ENCODE peak calls at places on chromosomes 1 and 21, in five cellular contexts. D is sigmoid colon, E is upper lobe of right lung, T is AG04450, V is cardiac fibroblast. N is an unnamed sample.

GRCh38 chr1:118902299-118903270 is 85.6 kb downstream of the TBX15 start:
- DNase-seq in D (no peak), E (no peak), T (no peak), V (no peak), N (no peak)

GRCh38 chr1:18285533-18285924 is 177.9 kb downstream of the IGSF21 start:
- DNase-seq in D (no peak), E (no peak), T (no peak), V (no peak), N (no peak)

GRCh38 chr1:6259491-6260362 is 1.2 kb downstream of the GPR153 start:
- DNase-seq in D (peak), E (peak), T (peak), V (peak), N (no peak)

GRCh38 chr1:36807262-36807661 is 227.1 kb downstream of the GRIK3 start:
- DNase-seq in D (no peak), E (no peak), T (no peak), V (no peak), N (peak)

GRCh38 chr1:12169442-12170135 is 2.8 kb downstream of the TNFRSF1B start:
- DNase-seq in D (no peak), E (no peak), T (no peak), V (no peak), N (no peak)

GRCh38 chr1:5994713-5995621 is 2.7 kb upstream of the NPHP4 start:
- DNase-seq in D (no peak), E (peak), T (no peak), V (no peak), N (peak)

GRCh38 chr1:53541761-53542550 is 82.8 kb downstream of the DMRTB1 start:
- DNase-seq in D (peak), E (peak), T (peak), V (peak), N (peak)

GRCh38 chr1:83857108-83857507 is 141.8 kb downstream of the TTLL7 start:
- DNase-seq in D (no peak), E (no peak), T (no peak), V (peak), N (no peak)

GRCh38 chr21:27277122-27277521 is 310.2 kb upstream of the ADAMTS5 start:
- DNase-seq in D (no peak), E (no peak), T (no peak), V (peak), N (no peak)

GRCh38 chr1:45864765-45865164 is 61.4 kb downstream of the MAST2 start:
- DNase-seq in D (no peak), E (no peak), T (no peak), V (peak), N (no peak)

GRCh38 chr21:44415073-44416025 is 40.0 kb upstream of the LRRC3 start:
- DNase-seq in D (peak), E (peak), T (no peak), V (no peak), N (peak)

GRCh38 chr1:65149391-65149729 is 1.4 kb downstream of the AK4 start:
- DNase-seq in D (no peak), E (no peak), T (no peak), V (no peak), N (no peak)

GRCh38 chr1:192747942-192748341 is 60.9 kb upstream of the RGS2 start:
- DNase-seq in D (no peak), E (no peak), T (no peak), V (peak), N (no peak)

GRCh38 chr1:7050751-7051665 is 265.8 kb downstream of the CAMTA1 start:
- DNase-seq in D (no peak), E (no peak), T (no peak), V (no peak), N (no peak)

GRCh38 chr1:42210421-42211133 is 46.0 kb upstream of the GUCA2A start:
- DNase-seq in D (no peak), E (no peak), T (no peak), V (peak), N (no peak)

GRCh38 chr1:48206371-48206770 is 16.1 kb upstream of the SLC5A9 start:
- DNase-seq in D (no peak), E (no peak), T (no peak), V (no peak), N (no peak)

GRCh38 chr1:48202030-48202752 is 20.3 kb upstream of the SLC5A9 start:
- DNase-seq in D (peak), E (no peak), T (peak), V (peak), N (no peak)

GRCh38 chr1:48200166-48200900 is 22.2 kb upstream of the SLC5A9 start:
- DNase-seq in D (no peak), E (no peak), T (no peak), V (peak), N (no peak)

GRCh38 chr1:48205547-48205946 is 17.0 kb upstream of the SLC5A9 start:
- DNase-seq in D (no peak), E (no peak), T (no peak), V (no peak), N (no peak)

DNA sequence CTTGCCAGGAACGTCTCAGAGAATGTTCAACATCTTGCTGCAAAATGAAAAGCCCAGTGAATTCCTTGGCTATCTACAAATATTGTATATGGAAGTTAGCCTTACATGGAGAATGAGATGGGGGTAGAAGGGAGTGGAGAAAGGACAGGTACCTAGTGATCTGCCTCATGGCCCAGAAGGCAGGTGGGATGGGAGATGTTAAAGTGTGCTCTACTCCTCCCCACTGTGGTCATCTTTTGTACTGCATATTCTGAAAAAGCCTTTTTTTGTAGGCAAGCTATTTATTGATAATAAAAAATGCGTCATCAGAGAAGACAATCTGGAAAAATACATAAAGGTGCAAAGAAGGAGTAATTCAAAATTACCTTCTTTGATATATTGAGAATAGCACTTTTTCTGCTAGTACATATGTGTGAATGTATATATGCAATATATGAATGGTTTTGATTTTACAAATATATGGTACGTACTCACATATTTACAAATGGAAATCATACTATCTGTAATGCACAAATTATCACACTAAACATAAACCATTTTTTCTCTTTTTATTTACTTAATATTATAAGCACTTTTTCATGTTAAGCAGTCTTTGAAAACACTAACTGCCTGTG is 19.1 kb upstream of the SLC5A9 start:
- DNase-seq in D (no peak), E (no peak), T (no peak), V (peak), N (no peak)
- TF ChIP-seq CTCF in D (peak), E (peak), T (peak), V (peak), N (peak)

GRCh38 chr21:29738730-29739129 is 201.1 kb downstream of the GRIK1 start:
- DNase-seq in D (no peak), E (no peak), T (no peak), V (no peak), N (no peak)

GRCh38 chr21:29741761-29742160 is 198.0 kb downstream of the GRIK1 start:
- DNase-seq in D (no peak), E (no peak), T (no peak), V (no peak), N (no peak)

GRCh38 chr21:29737188-29737587 is 202.6 kb downstream of the GRIK1 start:
- DNase-seq in D (no peak), E (no peak), T (no peak), V (no peak), N (no peak)
- TF ChIP-seq CTCF in D (no peak), E (no peak), T (no peak), V (no peak), N (no peak)

DNA sequence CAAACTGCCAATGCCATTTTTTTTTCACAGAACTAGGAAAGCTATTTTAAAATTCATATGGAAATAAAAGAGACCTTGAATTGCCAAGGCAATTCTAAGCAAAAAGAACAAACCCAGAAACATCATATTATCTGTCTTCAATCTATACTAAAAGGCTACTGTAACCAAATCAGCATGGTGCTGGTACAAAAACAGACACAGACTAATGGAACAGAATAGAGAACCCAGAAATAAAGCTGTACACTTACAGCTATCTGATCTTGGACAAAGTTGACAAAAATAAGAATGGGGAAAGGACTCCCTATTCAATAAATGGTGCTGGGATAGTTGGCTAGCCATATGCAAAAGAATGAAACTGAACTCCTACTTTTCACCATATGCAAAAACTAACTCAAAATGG is 50.5 kb downstream of the RGS4 start:
- DNase-seq in D (no peak), E (no peak), T (no peak), V (no peak), N (no peak)
- TF ChIP-seq CTCF in D (no peak), E (no peak), T (no peak), V (no peak), N (no peak)

GRCh38 chr1:25587290-25587689 is 29.3 kb upstream of the MAN1C1 start:
- DNase-seq in D (no peak), E (no peak), T (no peak), V (no peak), N (no peak)

GRCh38 chr1:25586181-25586588 is 30.4 kb upstream of the MAN1C1 start:
- DNase-seq in D (no peak), E (no peak), T (no peak), V (no peak), N (no peak)

GRCh38 chr1:25594971-25595370 is 21.6 kb upstream of the MAN1C1 start:
- DNase-seq in D (no peak), E (no peak), T (no peak), V (no peak), N (no peak)

GRCh38 chr1:25590096-25590824 is 26.3 kb upstream of the MAN1C1 start:
- DNase-seq in D (no peak), E (peak), T (no peak), V (peak), N (no peak)
- TF ChIP-seq CTCF in D (no peak), E (peak), T (peak), V (peak), N (peak)

GRCh38 chr1:2585318-2586092 is 1.1 kb upstream of the PRXL2B start:
- DNase-seq in D (peak), E (peak), T (no peak), V (peak), N (peak)
- TF ChIP-seq CTCF in D (no peak), E (no peak), T (no peak), V (no peak), N (no peak)

GRCh38 chr1:13570924-13571323 is 12.7 kb upstream of the PDPN start:
- DNase-seq in D (no peak), E (no peak), T (no peak), V (no peak), N (no peak)
- TF ChIP-seq CTCF in D (no peak), E (peak), T (no peak), V (peak), N (peak)

DNA sequence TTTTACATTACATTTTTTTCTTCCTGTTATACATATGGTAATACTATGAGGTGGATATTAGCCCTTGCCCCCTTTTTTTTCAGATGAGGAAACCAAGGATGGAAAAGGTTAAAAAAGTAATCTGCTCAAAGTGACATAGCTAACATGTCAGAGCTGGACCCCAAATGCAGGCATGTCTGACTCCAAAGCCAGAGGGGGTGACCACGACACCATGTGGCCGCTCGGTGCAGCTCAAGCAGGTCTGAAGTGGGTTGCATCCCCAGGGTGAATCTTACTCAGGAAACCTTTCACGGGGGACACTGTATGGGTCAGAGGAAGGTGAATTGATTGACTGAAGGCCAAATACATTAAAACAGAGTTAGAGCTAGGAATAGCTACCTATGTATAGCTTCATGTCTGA is 34.8 kb downstream of the CD34 start:
- DNase-seq in D (no peak), E (no peak), T (no peak), V (no peak), N (no peak)
- TF ChIP-seq CTCF in D (no peak), E (no peak), T (peak), V (no peak), N (peak)

DNA sequence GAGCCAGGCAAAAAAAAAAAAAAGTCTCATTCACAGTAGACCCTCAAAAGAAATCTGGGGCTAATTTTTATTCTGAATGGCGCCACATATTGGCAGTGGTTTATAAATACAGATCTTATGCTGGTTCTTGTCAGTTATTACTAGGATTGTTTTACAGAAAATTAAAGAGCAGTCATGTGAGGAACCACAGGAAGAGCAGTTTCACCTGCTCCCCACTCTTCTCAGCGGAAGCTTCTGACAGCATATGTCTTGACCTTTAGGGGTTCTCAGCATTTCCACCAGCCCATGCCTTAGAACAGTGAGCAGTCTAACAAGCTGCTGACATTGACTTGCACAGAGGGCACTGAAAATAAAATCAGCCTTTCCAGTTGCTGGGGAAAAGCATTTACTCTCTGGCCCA is 144.4 kb downstream of the SYT2 start:
- DNase-seq in D (no peak), E (no peak), T (no peak), V (no peak), N (no peak)
- TF ChIP-seq CTCF in D (no peak), E (no peak), T (peak), V (no peak), N (no peak)